ENCODE peak calls at places on chromosomes 13 and 19, in five cellular contexts. L is uterus, E is foreskin keratinocyte, U is caudate nucleus, S is right cardiac atrium. G is an unnamed sample.

GRCh38 chr13:113065406-113066141 is 40.0 kb upstream of the F7 start:
- DNase-seq in L (no peak), E (no peak), U (no peak), S (no peak), G (no peak)

GRCh38 chr19:33868821-33869412 is 72.2 kb downstream of the KCTD15 start:
- DNase-seq in L (peak; percentile 18), E (no peak), U (peak; percentile 3), S (peak; percentile 83), G (no peak)

GRCh38 chr13:100090861-100091260 is 2.0 kb downstream of the PCCA start:
- DNase-seq in L (no peak), E (no peak), U (no peak), S (no peak), G (no peak)

GRCh38 chr13:61202042-61202441 is 213.6 kb downstream of the PCDH20 start:
- DNase-seq in L (no peak), E (no peak), U (no peak), S (no peak), G (no peak)

GRCh38 chr19:30896551-30896950 is 452.7 kb downstream of the TSHZ3 start:
- DNase-seq in L (no peak), E (no peak), U (no peak), S (no peak), G (no peak)

GRCh38 chr19:17842663-17843313 is 5.0 kb downstream of the JAK3 start:
- DNase-seq in L (no peak), E (no peak), U (no peak), S (peak; percentile 52), G (no peak)

GRCh38 chr13:100234524-100235136 is 145.7 kb downstream of the PCCA start:
- DNase-seq in L (no peak), E (no peak), U (no peak), S (no peak), G (no peak)

GRCh38 chr19:21482863-21483276 is 22.5 kb upstream of the ZNF429 start:
- DNase-seq in L (peak; percentile 64), E (no peak), U (peak; percentile 8), S (peak; percentile 87), G (no peak)

GRCh38 chr13:30481241-30481760 is 15.6 kb upstream of the HMGB1 start:
- DNase-seq in L (no peak), E (no peak), U (no peak), S (no peak), G (no peak)

GRCh38 chr13:97307096-97307495 is 85.0 kb downstream of the MBNL2 start:
- DNase-seq in L (no peak), E (no peak), U (no peak), S (no peak), G (no peak)

GRCh38 chr19:10718205-10719196 is 622 bp downstream of the DNM2 start:
- DNase-seq in L (no peak), E (no peak), U (no peak), S (peak; percentile 85), G (no peak)

GRCh38 chr13:101341464-101341863 is 74.8 kb downstream of the NALCN start:
- DNase-seq in L (no peak), E (no peak), U (no peak), S (no peak), G (no peak)

GRCh38 chr19:28498404-28498976 is 714.5 kb downstream of the UQCRFS1 start:
- DNase-seq in L (no peak), E (no peak), U (no peak), S (no peak), G (no peak)

GRCh38 chr19:18637644-18638630 is 1.1 kb downstream of the KLHL26 start:
- DNase-seq in L (no peak), E (no peak), U (peak; percentile 27), S (no peak), G (no peak)

GRCh38 chr19:29666634-29667389 is 1.6 kb downstream of the PLEKHF1 start:
- DNase-seq in L (peak; percentile 82), E (no peak), U (no peak), S (peak; percentile 93), G (no peak)

GRCh38 chr19:10364644-10365043 is 15.7 kb downstream of the TYK2 start:
- DNase-seq in L (no peak), E (no peak), U (peak; percentile 9), S (peak; percentile 59), G (no peak)

GRCh38 chr13:51919531-51919930 is 57.8 kb downstream of the CCDC70 start:
- DNase-seq in L (no peak), E (no peak), U (no peak), S (no peak), G (peak; percentile 5)

GRCh38 chr19:7393459-7393858 is 44.7 kb downstream of the ARHGEF18 start:
- DNase-seq in L (no peak), E (no peak), U (no peak), S (no peak), G (no peak)

DNA sequence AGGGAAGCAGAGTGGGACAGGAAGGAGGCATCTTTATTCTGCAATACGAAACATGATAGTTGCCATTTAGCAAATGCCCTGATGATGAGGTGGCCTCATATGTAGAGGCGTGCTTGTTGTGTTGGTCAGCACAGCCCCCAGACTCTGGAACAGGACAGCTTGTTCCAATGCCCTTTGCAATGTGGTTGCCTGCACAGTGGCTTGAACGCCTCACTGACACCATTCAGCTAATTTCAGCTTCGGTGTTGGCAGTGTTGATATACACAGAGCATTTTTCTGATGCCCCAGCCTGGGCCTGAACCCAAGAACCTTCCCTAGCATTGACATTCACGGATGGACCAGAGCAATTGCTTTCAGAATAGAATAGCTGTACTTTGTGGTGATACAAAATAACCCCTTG is 133.3 kb downstream of the HS6ST3 start:
- DNase-seq in L (no peak), E (no peak), U (no peak), S (peak; percentile 60), G (no peak)
- H3K27ac ChIP-seq in L (no peak overlapping the region), E (no peak overlapping the region), U (no peak overlapping the region), S (no peak overlapping the region), G (no peak overlapping the region)

GRCh38 chr13:43376596-43376995 is 353.2 kb downstream of the DNAJC15 start:
- DNase-seq in L (no peak), E (no peak), U (no peak), S (no peak), G (no peak)
- H3K27ac ChIP-seq in L (no peak overlapping the region), E (no peak overlapping the region), U (no peak overlapping the region), S (no peak overlapping the region), G (no peak overlapping the region)

GRCh38 chr13:33015275-33015674 is 948 bp upstream of the KL start:
- DNase-seq in L (peak; percentile 44), E (no peak), U (no peak), S (no peak), G (no peak)

GRCh38 chr13:33017410-33017929 is 1.2 kb downstream of the KL start:
- DNase-seq in L (peak; percentile 41), E (peak; percentile 44), U (peak; percentile 9), S (peak; percentile 75), G (no peak)

GRCh38 chr13:33015791-33016323 is 366 bp upstream of the KL start:
- DNase-seq in L (peak; percentile 20), E (no peak), U (no peak), S (peak; percentile 60), G (no peak)

GRCh38 chr13:33016414-33017409 is at the start of gene KL:
- DNase-seq in L (no peak), E (no peak), U (no peak), S (peak; percentile 80), G (no peak)

DNA sequence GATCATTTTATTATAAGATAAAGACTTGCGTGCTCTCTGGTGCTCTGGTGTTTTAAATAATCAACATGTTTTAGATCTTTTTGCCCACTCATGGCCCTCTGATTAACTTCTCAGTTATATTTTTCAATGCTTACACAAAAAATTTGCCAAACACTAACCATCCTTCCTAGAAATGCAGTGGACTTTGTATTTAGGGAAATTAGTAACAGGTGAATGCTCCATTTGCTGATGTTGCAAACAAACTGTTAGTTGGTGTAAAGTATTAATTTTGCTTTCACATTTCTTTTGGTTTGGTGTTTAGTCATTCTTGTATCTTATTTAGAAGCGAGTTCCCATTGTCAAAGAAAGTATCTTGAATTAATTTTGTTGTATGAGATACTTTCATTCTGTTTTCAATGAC is 2.7 kb downstream of the KL start:
- DNase-seq in L (no peak), E (no peak), U (no peak), S (no peak), G (no peak)
- H3K27ac ChIP-seq in L (no peak overlapping the region), E (no peak overlapping the region), U (no peak overlapping the region), S (no peak overlapping the region), G (no peak overlapping the region)

GRCh38 chr19:1789282-1790020 is 22.6 kb downstream of the ATP8B3 start:
- DNase-seq in L (no peak), E (no peak), U (no peak), S (peak; percentile 48), G (no peak)
- H3K27ac ChIP-seq in L (no peak overlapping the region), E (no peak overlapping the region), U (no peak overlapping the region), S (no peak overlapping the region), G (no peak overlapping the region)

G was measured in epithelial cell of prostate.